ENCODE peak calls at places on chromosomes 16 and 17, in eight cellular contexts. L is tibial artery; T is esophagus squamous epithelium; O is left lung; M is small intestine; U is CD8-positive, alpha-beta T cell; Z is thyroid gland; A is mucosa of descending colon. J is an unnamed sample. For H3K4me1, the result is how much of the 10 kb centered on the place peaks cover.

GRCh38 chr17:81869221-81870154 is 1.6 kb downstream of the ARHGDIA start:
- DNase-seq in L (no peak), T (no peak), O (no peak), M (peak), U (no peak), Z (peak), A (peak), J (peak)

GRCh38 chr17:81687770-81688541 is 4.1 kb downstream of the HGS start:
- DNase-seq in L (no peak), T (no peak), O (no peak), M (no peak), U (no peak), Z (no peak), A (no peak), J (peak)

GRCh38 chr16:54135361-54136275 is 151.0 kb downstream of the IRX3 start:
- DNase-seq in L (no peak), T (no peak), O (no peak), M (no peak), U (no peak), Z (no peak), A (no peak), J (no peak)

GRCh38 chr16:1331712-1332617 is 1.5 kb upstream of the BAIAP3 start:
- DNase-seq in L (no peak), T (no peak), O (no peak), M (peak), U (peak), Z (peak), A (peak), J (peak)

GRCh38 chr17:48175692-48176450 is 68.3 kb downstream of the SNX11 start:
- DNase-seq in L (no peak), T (no peak), O (no peak), M (no peak), U (no peak), Z (no peak), A (no peak), J (no peak)

GRCh38 chr16:19014456-19014855 is 30.7 kb downstream of the TMC7 start:
- DNase-seq in L (no peak), T (no peak), O (no peak), M (no peak), U (no peak), Z (no peak), A (no peak), J (no peak)

GRCh38 chr16:55834044-55834443 is 1.1 kb upstream of the CES1 start:
- DNase-seq in L (no peak), T (no peak), O (no peak), M (no peak), U (no peak), Z (no peak), A (no peak), J (no peak)

GRCh38 chr17:74959826-74960738 is 12.5 kb downstream of the HID1 start:
- DNase-seq in L (no peak), T (no peak), O (peak), M (no peak), U (no peak), Z (no peak), A (no peak), J (no peak)

GRCh38 chr16:27485126-27485525 is 64.6 kb downstream of the GTF3C1 start:
- DNase-seq in L (no peak), T (no peak), O (no peak), M (no peak), U (no peak), Z (no peak), A (no peak), J (peak)

GRCh38 chr17:78226055-78226751 is 5.2 kb upstream of the TMEM235 start:
- DNase-seq in L (no peak), T (no peak), O (no peak), M (no peak), U (no peak), Z (no peak), A (no peak), J (no peak)

GRCh38 chr17:79932446-79932845 is 93.2 kb upstream of the CBX4 start:
- DNase-seq in L (no peak), T (no peak), O (no peak), M (peak), U (no peak), Z (no peak), A (no peak), J (no peak)
- H3K4me1 ChIP-seq in L (under half), T (under half), O (under half), M (under half), U (half or more), Z (under half), A (under half), J (under half)

GRCh38 chr16:80988756-80989155 is 17.9 kb downstream of the CMC2 start:
- DNase-seq in L (no peak), T (no peak), O (no peak), M (no peak), U (no peak), Z (no peak), A (no peak), J (no peak)
- H3K4me3 ChIP-seq in L (no peak), T (no peak), O (no peak), M (no peak), U (no peak), Z (no peak), A (no peak), J (no peak)

DNA sequence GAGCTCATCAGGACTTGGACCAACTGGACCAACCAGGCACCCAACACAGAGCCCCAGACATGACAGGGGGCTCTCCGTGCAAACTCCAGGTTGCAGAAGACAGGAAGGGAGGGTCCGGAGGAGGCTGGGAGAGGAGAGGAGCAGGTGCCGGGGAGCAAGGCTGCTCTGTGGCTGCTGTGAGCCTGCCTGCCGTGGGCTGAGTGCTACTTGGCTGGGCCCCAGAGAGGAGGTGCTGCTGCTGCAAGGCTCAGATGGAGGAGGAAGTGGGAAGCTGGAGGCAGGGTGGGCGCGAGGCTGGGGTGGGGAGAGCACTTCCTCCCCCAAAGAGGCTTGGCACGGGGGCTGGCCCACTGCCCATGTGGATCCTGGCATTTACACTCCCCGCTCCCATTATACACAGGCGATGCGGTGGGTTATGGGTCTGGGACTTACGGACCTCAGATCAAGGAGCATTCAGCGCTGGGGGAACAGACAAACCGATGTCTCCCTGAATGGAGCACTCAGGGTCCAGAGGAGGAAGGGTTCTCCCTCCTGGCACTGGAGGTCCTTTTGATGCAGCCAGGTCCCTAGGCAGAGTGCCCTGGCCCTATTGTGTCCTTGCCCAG is 15.9 kb downstream of the EPOP start:
- DNase-seq in L (no peak), T (no peak), O (no peak), M (no peak), U (no peak), Z (no peak), A (no peak), J (no peak)
- H3K4me1 ChIP-seq in L (under half), T (under half), O (under half), M (under half), U (under half), Z (under half), A (under half), J (under half)

GRCh38 chr17:8151641-8152111 is 528 bp downstream of the PER1 start:
- DNase-seq in L (peak), T (no peak), O (peak), M (peak), U (no peak), Z (peak), A (peak), J (peak)
- H3K4me3 ChIP-seq in L (peak), T (peak), O (peak), M (peak), U (peak), Z (peak), A (peak), J (peak)

J was measured in kidney.